ENCODE peak calls at places on chromosome 6, in nine cellular contexts. Q is activated naive CD4-positive, alpha-beta T cell treated with anti-CD3 and anti-CD28 coated beads, Interleukin-2, amount 10 ng/mL, durations not matched to agents 7 days and 5 days; A is HTR-8/SVneo; L is activated T-cell treated with anti-CD3 and anti-CD28 coated beads, Interleukin-2, amount 50 U/mL, for 4 hours; X is T-helper 22 cell; H is AG20443; J is SK-N-SH; T is PC-3; W is epithelial cell of esophagus. N is an unnamed sample.

GRCh38 chr6:138297761-138298298 is 79.5 kb upstream of the PBOV1 start:
- DNase-seq in Q (no peak), A (no peak), L (no peak), X (no peak), H (peak), J (no peak), T (no peak), W (peak), N (no peak)

GRCh38 chr6:154157706-154158105 is 118.7 kb downstream of the OPRM1 start:
- DNase-seq in Q (no peak), A (no peak), L (no peak), X (no peak), H (no peak), J (no peak), T (no peak), W (no peak), N (no peak)

GRCh38 chr6:128713461-128713860 is 169.5 kb upstream of the LAMA2 start:
- DNase-seq in Q (no peak), A (no peak), L (no peak), X (no peak), H (peak), J (peak), T (peak), W (no peak), N (no peak)

GRCh38 chr6:166526937-166527336 is 59.5 kb downstream of the RAMACL start:
- DNase-seq in Q (no peak), A (no peak), L (no peak), X (no peak), H (no peak), J (no peak), T (no peak), W (no peak), N (no peak)

GRCh38 chr6:32386040-32386439 is 14.3 kb upstream of the TSBP1 start:
- DNase-seq in Q (no peak), A (no peak), L (no peak), X (no peak), H (no peak), J (no peak), T (no peak), W (no peak), N (no peak)

GRCh38 chr6:105851181-105851580 is 235.0 kb upstream of the PRDM1 start:
- DNase-seq in Q (no peak), A (no peak), L (no peak), X (no peak), H (peak), J (no peak), T (no peak), W (no peak), N (no peak)

GRCh38 chr6:169530762-169531143 is 171.1 kb downstream of the WDR27 start:
- DNase-seq in Q (peak), A (no peak), L (no peak), X (no peak), H (no peak), J (no peak), T (no peak), W (no peak), N (no peak)

GRCh38 chr6:16519265-16520242 is 241.7 kb downstream of the ATXN1 start:
- DNase-seq in Q (no peak), A (no peak), L (no peak), X (no peak), H (no peak), J (peak), T (peak), W (no peak), N (no peak)

GRCh38 chr6:108168501-108168979 is 2.7 kb downstream of the NR2E1 start:
- DNase-seq in Q (no peak), A (no peak), L (no peak), X (no peak), H (peak), J (peak), T (no peak), W (no peak), N (no peak)

GRCh38 chr6:69105288-69105687 is 470.2 kb downstream of the ADGRB3 start:
- DNase-seq in Q (no peak), A (peak), L (no peak), X (no peak), H (no peak), J (peak), T (no peak), W (no peak), N (no peak)